ENCODE peak calls at places on chromosome 10, in eight cellular contexts. D, N, M, E, H, A, Q and Y are unnamed samples.

GRCh38 chr10:47294057-47294456 is 5.9 kb upstream of the GDF10 start:
- DNase-seq in A (no peak), E (no peak), H (no peak), Q (no peak), N (peak; percentile 60), D (no peak), M (no peak), Y (no peak)

GRCh38 chr10:74207681-74208080 is 56.7 kb downstream of the ADK start:
- DNase-seq in A (no peak), D (no peak), H (no peak), Q (no peak), N (no peak), M (no peak), E (no peak), Y (no peak)

GRCh38 chr10:34024708-34025425 is 690.4 kb upstream of the NRP1 start:
- DNase-seq in D (peak; percentile 53), M (no peak), Q (no peak), A (peak; percentile 8), N (peak; percentile 88), H (no peak), E (no peak), Y (peak; percentile 31)

GRCh38 chr10:128066954-128067382 is 59.3 kb downstream of the MKI67 start:
- DNase-seq in D (no peak), M (no peak), Q (no peak), N (peak; percentile 57), A (peak; percentile 3), E (no peak), H (no peak), Y (no peak)

GRCh38 chr10:118802126-118802793 is 47.5 kb upstream of the CACUL1 start:
- DNase-seq in A (no peak), Q (no peak), N (peak; percentile 56), E (no peak), H (no peak), M (no peak), D (no peak), Y (no peak)

GRCh38 chr10:124744688-124745055 is 494 bp upstream of the FAM53B start:
- DNase-seq in D (no peak), Q (peak; percentile 78), M (no peak), A (no peak), H (peak; percentile 69), E (no peak), N (no peak), Y (no peak)

GRCh38 chr10:97117372-97117771 is 68.4 kb downstream of the SLIT1 start:
- DNase-seq in M (no peak), Q (no peak), E (no peak), N (no peak), H (peak; percentile 5), A (no peak), D (no peak), Y (no peak)

GRCh38 chr10:86329093-86329710 is 37.4 kb downstream of the GRID1 start:
- DNase-seq in D (no peak), A (no peak), M (no peak), E (no peak), N (no peak), H (no peak), Q (no peak), Y (no peak)

GRCh38 chr10:94489107-94489506 is 56.5 kb upstream of the HELLS start:
- DNase-seq in E (no peak), H (no peak), Q (no peak), A (no peak), D (no peak), N (no peak), M (no peak), Y (no peak)

GRCh38 chr10:43355749-43356371 is 15.6 kb upstream of the FXYD4 start:
- DNase-seq in Q (no peak), A (peak; percentile 65), E (no peak), D (no peak), H (peak; percentile 26), M (no peak), N (no peak), Y (no peak)

GRCh38 chr10:59099536-59099935 is 76.9 kb upstream of the PHYHIPL start:
- DNase-seq in A (no peak), N (no peak), M (no peak), E (no peak), Q (peak; percentile 64), D (no peak), H (peak; percentile 46), Y (no peak)

GRCh38 chr10:61899045-61899444 is 2.5 kb upstream of the ARID5B start:
- DNase-seq in D (no peak), N (no peak), H (peak; percentile 61), M (no peak), E (no peak), Q (peak; percentile 32), A (no peak), Y (no peak)

GRCh38 chr10:90658791-90659190 is 199.0 kb downstream of the HTR7 start:
- DNase-seq in H (no peak), D (no peak), A (no peak), M (no peak), Q (no peak), N (no peak), E (no peak), Y (peak; percentile 6)

GRCh38 chr10:118682518-118682917 is 72.3 kb downstream of the CACUL1 start:
- DNase-seq in E (no peak), D (no peak), M (no peak), A (no peak), H (no peak), Q (no peak), N (no peak), Y (no peak)

GRCh38 chr10:23534761-23535160 is 95.9 kb downstream of the OTUD1 start:
- DNase-seq in M (no peak), Q (no peak), E (no peak), A (no peak), N (no peak), H (no peak), D (no peak), Y (no peak)
- TF ChIP-seq CTCF in M (no peak), Q (no peak), E (no peak), A (no peak), N (no peak), H (no peak), D (no peak), Y (no peak)

DNA sequence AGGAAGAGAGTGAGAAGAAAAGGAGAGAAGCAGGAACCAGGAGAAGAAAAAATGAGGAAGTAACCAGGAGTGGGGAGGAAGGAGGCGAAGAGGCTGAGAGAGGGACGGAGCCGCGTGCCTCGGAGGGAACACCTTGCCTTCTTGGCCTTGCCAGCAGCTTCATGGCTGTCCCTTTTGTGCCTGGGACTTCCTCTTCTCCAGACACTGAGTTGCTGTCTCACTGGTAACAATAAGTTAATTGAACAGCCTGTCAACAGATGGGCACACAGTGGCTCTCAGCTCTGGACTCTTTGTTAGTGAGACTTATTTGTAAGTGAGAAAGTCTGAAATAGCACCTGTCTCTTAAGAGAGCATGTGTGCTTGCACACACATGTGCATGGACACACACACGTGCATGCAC is 83.2 kb downstream of the GATA3 start:
- DNase-seq in E (no peak), N (no peak), M (no peak), D (no peak), H (no peak), Q (no peak), A (no peak), Y (no peak)
- TF ChIP-seq CTCF in E (no peak), N (no peak), M (no peak), D (no peak), H (no peak), Q (no peak), A (no peak), Y (no peak)

GRCh38 chr10:78258303-78259030 is 224.8 kb downstream of the RPS24 start:
- DNase-seq in M (no peak), N (no peak), A (no peak), E (no peak), D (no peak), Q (no peak), H (no peak), Y (no peak)
- TF ChIP-seq CTCF in M (peak; percentile 8), N (no peak), A (no peak), E (no peak), D (no peak), Q (no peak), H (no peak), Y (no peak)

DNA sequence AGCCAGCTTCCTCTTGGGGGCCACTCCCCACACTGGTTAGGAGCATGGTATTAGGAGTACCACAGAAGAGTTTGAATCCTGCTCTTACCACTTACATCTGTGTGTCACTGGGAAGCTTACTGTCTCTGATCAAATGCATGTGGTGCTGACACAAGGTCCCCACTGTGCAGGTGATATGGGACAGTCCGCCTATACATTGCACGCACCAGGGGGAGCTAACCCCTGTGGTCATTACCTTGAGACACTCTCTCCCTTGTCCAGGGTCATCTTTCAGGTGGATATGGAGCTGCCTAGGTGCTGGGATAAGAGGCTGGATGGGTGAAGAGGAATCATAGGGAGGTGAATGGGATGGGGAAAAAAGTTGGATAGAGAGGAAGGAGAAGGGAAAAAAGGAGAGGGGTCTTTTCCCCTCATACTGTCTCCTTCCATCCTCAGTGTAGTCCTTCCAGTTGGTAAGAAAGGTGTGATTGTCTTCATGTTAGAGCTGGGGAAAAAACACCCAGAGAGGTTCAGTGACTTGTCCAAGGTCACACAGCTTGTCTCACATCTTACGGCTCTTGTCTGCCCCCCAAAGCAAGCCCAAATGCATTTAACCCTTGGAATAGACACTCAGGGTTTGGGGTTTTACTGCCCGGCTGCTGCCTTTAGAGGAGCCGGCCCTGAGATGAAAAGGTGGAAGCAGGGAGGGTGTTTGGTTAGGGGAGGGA is 125.9 kb downstream of the CDH23 start:
- DNase-seq in H (no peak), N (no peak), A (no peak), Q (no peak), E (no peak), D (no peak), M (no peak), Y (no peak)
- TF ChIP-seq CTCF in H (no peak), N (no peak), A (no peak), Q (no peak), E (no peak), D (no peak), M (no peak), Y (no peak)

GRCh38 chr10:80671847-80672246 is 134.1 kb downstream of the SH2D4B start:
- DNase-seq in M (no peak), E (no peak), A (no peak), D (no peak), N (no peak), Q (no peak), H (no peak), Y (no peak)
- TF ChIP-seq CTCF in M (no peak), E (no peak), A (no peak), D (no peak), N (no peak), Q (no peak), H (no peak), Y (no peak)